ENCODE peak calls at places on chromosomes 7 and 10, in five cellular contexts. Z is sigmoid colon, C is pancreas, W is fibroblast of lung, A is GM13977. Y is an unnamed sample.

GRCh38 chr10:114678806-114679205 is 20.7 kb upstream of the ABLIM1 start:
- DNase-seq in Z (no peak), C (no peak), W (no peak), A (no peak), Y (no peak)

GRCh38 chr7:44078521-44078920 is 3.8 kb downstream of the POLM start:
- DNase-seq in Z (no peak), C (no peak), W (no peak), A (no peak), Y (no peak)

GRCh38 chr7:138864667-138865066 is 66.7 kb upstream of the ATP6V0A4 start:
- DNase-seq in Z (no peak), C (no peak), W (peak; percentile 85), A (no peak), Y (peak; percentile 26)

GRCh38 chr10:44397476-44398225 is 12.8 kb upstream of the CXCL12 start:
- DNase-seq in Z (no peak), C (no peak), W (no peak), A (no peak), Y (no peak)

GRCh38 chr10:61984803-61985418 is 83.4 kb downstream of the ARID5B start:
- DNase-seq in Z (no peak), C (no peak), W (no peak), A (no peak), Y (no peak)

GRCh38 chr10:130045091-130045652 is 65.5 kb downstream of the C10orf143 start:
- DNase-seq in Z (no peak), C (no peak), W (no peak), A (no peak), Y (no peak)

GRCh38 chr10:131744356-131744755 is 156.5 kb upstream of the PPP2R2D start:
- DNase-seq in Z (peak; percentile 40), C (no peak), W (no peak), A (no peak), Y (no peak)

GRCh38 chr10:25226775-25227682 is 52.2 kb downstream of the GPR158 start:
- DNase-seq in Z (no peak), C (peak; percentile 26), W (peak; percentile 53), A (peak; percentile 11), Y (no peak)

GRCh38 chr7:73811760-73812168 is 19.0 kb upstream of the CLDN4 start:
- DNase-seq in Z (peak; percentile 82), C (peak; percentile 73), W (peak; percentile 40), A (peak; percentile 74), Y (no peak)

GRCh38 chr7:133633055-133633454 is 380.2 kb downstream of the EXOC4 start:
- DNase-seq in Z (no peak), C (no peak), W (peak; percentile 32), A (no peak), Y (no peak)

GRCh38 chr10:69056129-69056528 is 31.8 kb upstream of the SRGN start:
- DNase-seq in Z (no peak), C (no peak), W (no peak), A (no peak), Y (no peak)

GRCh38 chr10:61408065-61408464 is 45.1 kb downstream of the TMEM26 start:
- DNase-seq in Z (no peak), C (no peak), W (no peak), A (no peak), Y (no peak)

GRCh38 chr7:67301667-67302066 is 305.0 kb downstream of the TYW1 start:
- DNase-seq in Z (no peak), C (no peak), W (peak; percentile 2), A (no peak), Y (no peak)

GRCh38 chr10:30231071-30231652 is 117.9 kb downstream of the MTPAP start:
- DNase-seq in Z (no peak), C (no peak), W (no peak), A (no peak), Y (no peak)

GRCh38 chr7:147584771-147585193 is 1005.8 kb upstream of the C7orf33 start:
- DNase-seq in Z (no peak), C (no peak), W (no peak), A (no peak), Y (no peak)

GRCh38 chr10:71089162-71089561 is 123.2 kb upstream of the UNC5B start:
- DNase-seq in Z (peak; percentile 12), C (no peak), W (no peak), A (no peak), Y (no peak)

GRCh38 chr10:44959243-44960097 is at the start of gene RASSF4:
- DNase-seq in Z (peak; percentile 96), C (peak; percentile 95), W (peak; percentile 81), A (peak; percentile 98), Y (peak; percentile 13)

GRCh38 chr7:5667391-5667790 is 114.1 kb downstream of the RNF216 start:
- DNase-seq in Z (no peak), C (no peak), W (no peak), A (no peak), Y (no peak)

GRCh38 chr7:53743697-53744096 is 708.3 kb downstream of the POM121L12 start:
- DNase-seq in Z (no peak), C (no peak), W (no peak), A (no peak), Y (no peak)

GRCh38 chr10:5888843-5889623 is 660 bp downstream of the ANKRD16 start:
- DNase-seq in Z (peak; percentile 70), C (peak; percentile 41), W (peak; percentile 31), A (peak; percentile 64), Y (no peak)

GRCh38 chr10:121823993-121824463 is 103.8 kb downstream of the ATE1 start:
- DNase-seq in Z (no peak), C (no peak), W (peak; percentile 35), A (peak; percentile 67), Y (peak; percentile 6)

GRCh38 chr7:3037259-3037658 is 6.4 kb downstream of the CARD11 start:
- DNase-seq in Z (no peak), C (no peak), W (no peak), A (peak; percentile 32), Y (no peak)

GRCh38 chr7:78386520-78386919 is 587.9 kb downstream of the PHTF2 start:
- DNase-seq in Z (no peak), C (no peak), W (no peak), A (no peak), Y (no peak)

GRCh38 chr10:77744249-77744648 is 106.6 kb upstream of the KCNMA1 start:
- DNase-seq in Z (no peak), C (no peak), W (no peak), A (no peak), Y (no peak)

GRCh38 chr7:95780665-95781064 is 8.3 kb downstream of the DYNC1I1 start:
- DNase-seq in Z (no peak), C (no peak), W (no peak), A (no peak), Y (no peak)

GRCh38 chr10:75606203-75606779 is 174.9 kb downstream of the LRMDA start:
- DNase-seq in Z (no peak), C (no peak), W (peak; percentile 15), A (no peak), Y (no peak)

GRCh38 chr10:46553238-46554049 is 3.0 kb downstream of the GPRIN2 start:
- DNase-seq in Z (peak; percentile 66), C (peak; percentile 14), W (no peak), A (no peak), Y (no peak)

GRCh38 chr7:148434181-148434769 is 156.3 kb upstream of the C7orf33 start:
- DNase-seq in Z (no peak), C (no peak), W (no peak), A (no peak), Y (no peak)

GRCh38 chr7:149836434-149836833 is 1.7 kb upstream of the ZNF862 start:
- DNase-seq in Z (no peak), C (no peak), W (no peak), A (no peak), Y (no peak)

GRCh38 chr7:149838992-149839408 is 825 bp downstream of the ZNF862 start:
- DNase-seq in Z (peak; percentile 54), C (no peak), W (peak; percentile 15), A (no peak), Y (no peak)

GRCh38 chr7:149838224-149838991 is at the start of gene ZNF862:
- DNase-seq in Z (peak; percentile 99), C (peak; percentile 98), W (peak; percentile 98), A (peak; percentile 99), Y (peak; percentile 87)

GRCh38 chr7:149837620-149838223 is 453 bp upstream of the ZNF862 start:
- DNase-seq in Z (peak; percentile 50), C (no peak), W (no peak), A (no peak), Y (no peak)

GRCh38 chr7:149839933-149840332 is 1.8 kb downstream of the ZNF862 start:
- DNase-seq in Z (peak; percentile 12), C (no peak), W (no peak), A (no peak), Y (no peak)
- TF ChIP-seq CTCF in Z (no peak), C (no peak), W (no peak), A (no peak), Y (no peak)

DNA sequence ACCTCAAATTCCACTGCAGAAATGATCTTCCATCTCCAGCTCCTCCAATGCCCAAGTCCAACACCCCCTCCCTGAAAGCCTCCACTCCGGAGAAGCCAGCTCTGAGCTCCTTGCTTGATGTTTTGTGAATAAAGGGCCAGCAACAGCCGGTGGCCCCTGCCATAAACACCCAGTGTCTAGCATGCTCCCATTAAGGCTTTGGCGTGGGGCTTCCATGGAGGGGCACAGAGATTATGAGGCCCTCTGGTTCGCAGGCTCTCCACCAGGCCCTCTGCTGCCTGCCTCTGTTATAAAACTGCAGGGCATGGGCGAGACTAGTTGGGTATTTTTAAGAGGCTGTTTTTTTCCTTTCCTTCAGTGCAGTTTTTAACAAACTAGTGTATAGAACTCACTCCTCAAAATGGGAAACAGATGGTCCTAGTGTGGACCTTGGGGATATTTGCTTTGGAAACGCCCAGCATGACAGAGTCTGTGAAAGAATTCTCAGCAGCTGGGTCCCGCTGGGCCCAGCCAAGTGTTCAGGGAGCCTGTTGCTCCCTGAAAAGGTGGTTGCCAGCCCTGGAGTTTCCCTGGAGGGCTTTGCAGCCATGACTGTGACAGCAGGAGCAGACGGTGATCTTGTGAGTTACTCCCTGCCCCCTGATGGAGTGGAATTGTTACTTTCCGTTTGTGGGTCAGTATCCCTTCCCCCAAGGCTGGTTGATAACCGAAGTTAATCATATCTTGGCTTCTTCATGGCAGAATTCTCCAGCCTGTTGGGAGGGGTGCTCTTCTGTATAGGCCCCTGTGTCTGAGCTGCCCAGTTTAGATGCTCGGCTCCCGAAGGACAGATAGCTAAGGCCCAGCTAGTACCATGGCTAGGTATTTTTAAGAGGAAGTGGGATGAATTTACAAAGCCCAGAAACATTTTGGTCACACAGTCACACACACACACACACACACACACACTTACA is 278.7 kb upstream of the HABP2 start:
- DNase-seq in Z (no peak), C (no peak), W (peak; percentile 17), A (no peak), Y (peak; percentile 31)
- TF ChIP-seq CTCF in Z (no peak), C (no peak), W (no peak), A (no peak), Y (no peak)

GRCh38 chr7:98964596-98964995 is 86.3 kb downstream of the TRRAP start:
- DNase-seq in Z (no peak), C (no peak), W (no peak), A (no peak), Y (no peak)

GRCh38 chr7:98970031-98970615 is 91.8 kb downstream of the TRRAP start:
- DNase-seq in Z (no peak), C (no peak), W (no peak), A (no peak), Y (no peak)

GRCh38 chr7:98970805-98971204 is 92.5 kb downstream of the TRRAP start:
- DNase-seq in Z (no peak), C (no peak), W (no peak), A (no peak), Y (no peak)

GRCh38 chr7:98968621-98969020 is 90.3 kb downstream of the TRRAP start:
- DNase-seq in Z (no peak), C (no peak), W (no peak), A (no peak), Y (no peak)

GRCh38 chr7:98969386-98969785 is 91.1 kb downstream of the TRRAP start:
- DNase-seq in Z (no peak), C (no peak), W (no peak), A (no peak), Y (no peak)
- TF ChIP-seq CTCF in Z (no peak), C (no peak), W (no peak), A (no peak), Y (no peak)

GRCh38 chr10:102628451-102628911 is 15.8 kb upstream of the TRIM8 start:
- DNase-seq in Z (peak; percentile 88), C (no peak), W (peak; percentile 58), A (no peak), Y (no peak)
- TF ChIP-seq CTCF in Z (no peak), C (no peak), W (no peak), A (no peak), Y (peak; percentile 11)